ENCODE peak calls at places on chromosome 1, in five cellular contexts. One of them, this sample, is unnamed.

GRCh38 chr1:7784492-7785071 is 491 bp downstream of the PER3 start:
- DNase-seq in kidney epithelial cell: no peak
- DNase-seq in Calu3: no peak
- DNase-seq in stimulated activated naive CD4-positive, alpha-beta T cell: peak
- DNase-seq in stimulated activated CD8-positive, alpha-beta memory T cell treated with anti-CD3 and anti-CD28 coated beads, Interleukin-4, amount 100 ng/mL, for 1 hour: no peak
- DNase-seq in this sample: no peak

GRCh38 chr1:159054427-159054826 is 22.1 kb downstream of the AIM2 start:
- DNase-seq in kidney epithelial cell: no peak
- DNase-seq in Calu3: no peak
- DNase-seq in stimulated activated naive CD4-positive, alpha-beta T cell: no peak
- DNase-seq in stimulated activated CD8-positive, alpha-beta memory T cell treated with anti-CD3 and anti-CD28 coated beads, Interleukin-4, amount 100 ng/mL, for 1 hour: no peak
- DNase-seq in this sample: no peak

GRCh38 chr1:17520473-17521319 is 18.8 kb upstream of the ARHGEF10L start:
- DNase-seq in kidney epithelial cell: no peak
- DNase-seq in Calu3: no peak
- DNase-seq in stimulated activated naive CD4-positive, alpha-beta T cell: no peak
- DNase-seq in stimulated activated CD8-positive, alpha-beta memory T cell treated with anti-CD3 and anti-CD28 coated beads, Interleukin-4, amount 100 ng/mL, for 1 hour: no peak
- DNase-seq in this sample: no peak

GRCh38 chr1:173392895-173393654 is 84.1 kb upstream of the PRDX6 start:
- DNase-seq in kidney epithelial cell: peak
- DNase-seq in Calu3: no peak
- DNase-seq in stimulated activated naive CD4-positive, alpha-beta T cell: no peak
- DNase-seq in stimulated activated CD8-positive, alpha-beta memory T cell treated with anti-CD3 and anti-CD28 coated beads, Interleukin-4, amount 100 ng/mL, for 1 hour: no peak
- DNase-seq in this sample: no peak

GRCh38 chr1:54486864-54487263 is 61.2 kb upstream of the ACOT11 start:
- DNase-seq in kidney epithelial cell: no peak
- DNase-seq in Calu3: no peak
- DNase-seq in stimulated activated naive CD4-positive, alpha-beta T cell: no peak
- DNase-seq in stimulated activated CD8-positive, alpha-beta memory T cell treated with anti-CD3 and anti-CD28 coated beads, Interleukin-4, amount 100 ng/mL, for 1 hour: no peak
- DNase-seq in this sample: no peak

GRCh38 chr1:119984771-119985170 is 84.7 kb downstream of the NOTCH2 start:
- DNase-seq in kidney epithelial cell: no peak
- DNase-seq in Calu3: no peak
- DNase-seq in stimulated activated naive CD4-positive, alpha-beta T cell: no peak
- DNase-seq in stimulated activated CD8-positive, alpha-beta memory T cell treated with anti-CD3 and anti-CD28 coated beads, Interleukin-4, amount 100 ng/mL, for 1 hour: no peak
- DNase-seq in this sample: no peak

GRCh38 chr1:107724648-107725047 is 240.3 kb downstream of the VAV3 start:
- DNase-seq in kidney epithelial cell: no peak
- DNase-seq in Calu3: no peak
- DNase-seq in stimulated activated naive CD4-positive, alpha-beta T cell: no peak
- DNase-seq in stimulated activated CD8-positive, alpha-beta memory T cell treated with anti-CD3 and anti-CD28 coated beads, Interleukin-4, amount 100 ng/mL, for 1 hour: no peak
- DNase-seq in this sample: no peak

GRCh38 chr1:16972210-16972916 is 8.1 kb downstream of the MFAP2 start:
- DNase-seq in kidney epithelial cell: no peak
- DNase-seq in Calu3: no peak
- DNase-seq in stimulated activated naive CD4-positive, alpha-beta T cell: no peak
- DNase-seq in stimulated activated CD8-positive, alpha-beta memory T cell treated with anti-CD3 and anti-CD28 coated beads, Interleukin-4, amount 100 ng/mL, for 1 hour: no peak
- DNase-seq in this sample: no peak

GRCh38 chr1:198492872-198493271 is 47.6 kb downstream of the ATP6V1G3 start:
- DNase-seq in kidney epithelial cell: no peak
- DNase-seq in Calu3: no peak
- DNase-seq in stimulated activated naive CD4-positive, alpha-beta T cell: no peak
- DNase-seq in stimulated activated CD8-positive, alpha-beta memory T cell treated with anti-CD3 and anti-CD28 coated beads, Interleukin-4, amount 100 ng/mL, for 1 hour: no peak
- DNase-seq in this sample: no peak

GRCh38 chr1:219066631-219067349 is 106.9 kb upstream of the LYPLAL1 start:
- DNase-seq in kidney epithelial cell: no peak
- DNase-seq in Calu3: peak
- DNase-seq in stimulated activated naive CD4-positive, alpha-beta T cell: no peak
- DNase-seq in stimulated activated CD8-positive, alpha-beta memory T cell treated with anti-CD3 and anti-CD28 coated beads, Interleukin-4, amount 100 ng/mL, for 1 hour: no peak
- DNase-seq in this sample: no peak

GRCh38 chr1:30801826-30802198 is 44.2 kb upstream of the LAPTM5 start:
- DNase-seq in kidney epithelial cell: no peak
- DNase-seq in Calu3: peak
- DNase-seq in stimulated activated naive CD4-positive, alpha-beta T cell: peak
- DNase-seq in stimulated activated CD8-positive, alpha-beta memory T cell treated with anti-CD3 and anti-CD28 coated beads, Interleukin-4, amount 100 ng/mL, for 1 hour: peak
- DNase-seq in this sample: no peak

GRCh38 chr1:114075082-114075481 is 78.6 kb downstream of the SYT6 start:
- DNase-seq in kidney epithelial cell: no peak
- DNase-seq in Calu3: no peak
- DNase-seq in stimulated activated naive CD4-positive, alpha-beta T cell: no peak
- DNase-seq in stimulated activated CD8-positive, alpha-beta memory T cell treated with anti-CD3 and anti-CD28 coated beads, Interleukin-4, amount 100 ng/mL, for 1 hour: no peak
- DNase-seq in this sample: no peak